ENCODE peak calls at places on chromosome 6, in five cellular contexts. B is astrocyte of the spinal cord; J is heart left ventricle; G is activated CD8-positive, alpha-beta T cell treated with anti-CD3 and anti-CD28 coated beads for 36 hours; H is dorsolateral prefrontal cortex. V is an unnamed sample.

GRCh38 chr6:8085053-8085511 is 17.3 kb downstream of the EEF1E1 start:
- DNase-seq in J (no peak), G (no peak), B (peak), H (no peak), V (no peak)

GRCh38 chr6:27312950-27313271 is 838 bp upstream of the POM121L2 start:
- DNase-seq in H (no peak), G (no peak), B (no peak), J (no peak), V (no peak)

GRCh38 chr6:79621579-79621978 is 9.6 kb upstream of the SH3BGRL2 start:
- DNase-seq in H (no peak), G (no peak), J (no peak), B (no peak), V (no peak)

GRCh38 chr6:135012764-135013163 is 41.9 kb downstream of the HBS1L start:
- DNase-seq in B (peak), J (no peak), H (no peak), G (no peak), V (no peak)

GRCh38 chr6:143176090-143177021 is 115.7 kb downstream of the AIG1 start:
- DNase-seq in G (no peak), B (peak), H (no peak), J (no peak), V (no peak)

GRCh38 chr6:20393297-20393696 is 8.4 kb upstream of the E2F3 start:
- DNase-seq in B (no peak), G (no peak), J (no peak), H (no peak), V (no peak)

GRCh38 chr6:81708306-81708705 is 44.2 kb downstream of the TENT5A start:
- DNase-seq in G (no peak), B (peak), H (no peak), J (no peak), V (no peak)

GRCh38 chr6:54768542-54768941 is 78.0 kb upstream of the FAM83B start:
- DNase-seq in G (no peak), H (no peak), J (no peak), B (no peak), V (no peak)

GRCh38 chr6:145532361-145532760 is 203.0 kb downstream of the EPM2A start:
- DNase-seq in B (no peak), G (no peak), H (no peak), J (no peak), V (no peak)

GRCh38 chr6:74044417-74045096 is 348.6 kb downstream of the CD109 start:
- DNase-seq in G (no peak), H (no peak), J (peak), B (no peak), V (no peak)

DNA sequence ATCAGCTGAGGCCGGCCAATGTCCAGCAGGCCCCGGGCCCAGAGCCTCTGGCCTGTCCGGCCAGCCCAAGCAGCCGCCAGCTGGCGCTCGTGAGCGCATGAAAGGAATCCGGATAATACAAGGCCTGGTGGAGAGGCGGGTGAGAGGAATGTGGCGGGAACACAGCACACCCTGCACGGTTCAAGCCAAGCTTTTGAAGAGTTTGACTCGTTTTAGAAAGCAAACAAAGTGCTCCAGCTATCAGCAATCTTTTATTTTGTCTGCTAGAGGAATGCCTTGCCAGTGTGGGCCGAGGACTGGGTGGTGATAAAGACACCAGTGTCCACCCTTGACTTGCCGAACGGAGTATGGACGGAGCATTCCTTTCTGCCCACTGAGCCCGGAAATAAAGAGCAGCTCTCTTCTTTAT is 9.3 kb upstream of the NEDD9 start:
- DNase-seq in B (peak), J (peak), G (no peak), H (peak), V (no peak)
- TF ChIP-seq CTCF in B (peak), J (peak), G (no peak), H (peak), V (no peak)

GRCh38 chr6:14265049-14266021 is 147.8 kb downstream of the CD83 start:
- DNase-seq in G (no peak), J (no peak), B (no peak), H (no peak), V (no peak)
- TF ChIP-seq CTCF in G (no peak), J (no peak), B (no peak), H (no peak), V (no peak)

DNA sequence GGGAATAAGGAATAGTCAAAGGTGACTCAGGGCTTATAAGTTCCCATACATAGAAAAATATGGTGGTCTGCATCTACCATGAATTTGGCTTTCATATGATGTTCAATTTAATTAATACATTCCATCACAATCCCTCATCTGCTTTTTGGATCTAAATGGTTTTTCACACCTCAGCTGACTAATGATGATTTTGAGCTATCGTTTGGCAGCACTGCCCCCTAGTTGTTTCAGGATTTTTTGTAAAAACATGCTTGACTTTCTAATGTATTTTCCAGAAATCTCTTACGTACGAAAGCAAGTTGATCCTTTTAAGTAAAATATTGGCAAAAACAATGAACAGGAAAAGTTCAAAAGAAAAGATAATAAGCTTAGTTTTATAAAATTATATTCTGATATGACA is 408.6 kb upstream of the ADGRB3 start:
- DNase-seq in H (no peak), B (peak), G (no peak), J (no peak), V (no peak)
- TF ChIP-seq CTCF in H (peak), B (peak), G (no peak), J (peak), V (peak)

DNA sequence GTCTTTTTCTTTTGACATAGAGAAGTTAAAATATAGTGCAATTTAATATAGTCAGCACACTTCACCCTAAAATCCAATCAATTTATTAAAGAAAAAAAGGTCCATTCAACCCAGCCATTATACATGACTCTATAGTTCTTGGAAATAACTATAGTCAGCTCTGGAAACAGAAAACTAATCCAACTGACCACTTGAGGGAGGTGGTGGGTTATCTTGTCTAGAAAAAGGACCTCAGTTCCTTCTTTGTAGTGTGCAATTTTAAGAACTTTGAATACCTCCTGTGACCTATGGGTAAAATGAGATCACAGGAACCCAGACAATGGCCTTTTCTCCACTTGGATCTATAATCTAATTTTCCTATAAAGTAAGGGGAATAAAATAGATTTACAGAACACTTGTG is 163.6 kb upstream of the CENPW start:
- DNase-seq in G (no peak), J (no peak), B (peak), H (no peak), V (no peak)
- TF ChIP-seq CTCF in G (no peak), J (no peak), B (peak), H (no peak), V (peak)

DNA sequence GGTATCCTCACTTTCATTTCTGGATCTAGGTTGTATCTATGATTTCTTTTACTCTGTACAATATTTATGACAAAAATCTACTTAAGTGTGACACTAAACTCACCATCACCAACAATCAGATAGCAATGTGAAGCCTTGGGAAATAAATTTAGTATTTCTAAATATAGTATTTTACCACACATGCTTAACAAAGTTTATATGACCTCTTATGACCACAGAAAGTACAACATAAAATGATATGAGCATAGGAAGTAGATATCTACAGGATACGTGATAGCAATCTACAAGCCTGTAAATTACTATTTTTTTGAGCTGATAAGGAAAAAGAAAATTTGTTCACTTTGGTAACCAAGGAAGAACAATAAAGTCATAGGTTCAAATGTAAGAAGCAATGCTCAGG is 910.4 kb upstream of the CITED2 start:
- DNase-seq in G (no peak), J (no peak), H (no peak), B (no peak), V (no peak)
- TF ChIP-seq CTCF in G (no peak), J (no peak), H (no peak), B (no peak), V (no peak)

GRCh38 chr6:42104095-42104806 is 38.2 kb downstream of the C6orf132 start:
- DNase-seq in B (peak), G (peak), J (peak), H (no peak), V (peak)

GRCh38 chr6:42105714-42106662 is 36.4 kb downstream of the C6orf132 start:
- DNase-seq in J (no peak), B (no peak), H (no peak), G (no peak), V (no peak)

GRCh38 chr6:42103753-42104094 is 38.7 kb downstream of the C6orf132 start:
- DNase-seq in B (no peak), H (no peak), J (no peak), G (no peak), V (peak)

GRCh38 chr6:42106663-42107023 is 35.8 kb downstream of the C6orf132 start:
- DNase-seq in B (no peak), G (no peak), H (no peak), J (no peak), V (no peak)

GRCh38 chr6:42104807-42105713 is 37.4 kb downstream of the C6orf132 start:
- DNase-seq in J (no peak), G (no peak), H (no peak), B (no peak), V (no peak)
- TF ChIP-seq CTCF in J (no peak), G (no peak), H (no peak), B (no peak), V (no peak)

V was measured in GM10248.